ENCODE peak calls at places on chromosomes 12 and 14, in four cellular contexts. N is WTC11, V is K562, C is HepG2. L is an unnamed sample.

GRCh38 chr14:58873228-58873953 is 235.6 kb downstream of the DACT1 start:
- DNase-seq in N (no peak), V (no peak), C (no peak), L (no peak)

GRCh38 chr14:103072595-103073366 is 11.2 kb upstream of the LBHD2 start:
- DNase-seq in N (no peak), V (no peak), C (no peak), L (no peak)

GRCh38 chr12:24560192-24560591 is 388.7 kb downstream of the BCAT1 start:
- DNase-seq in N (no peak), V (no peak), C (no peak), L (no peak)

GRCh38 chr12:51238037-51238509 is 553 bp upstream of the DAZAP2 start:
- DNase-seq in N (no peak), V (no peak), C (no peak), L (no peak)

GRCh38 chr12:89525002-89525823 is 617 bp upstream of the GALNT4 start:
- DNase-seq in N (peak), V (peak), C (peak), L (peak)

GRCh38 chr14:68327231-68327630 is 465.6 kb downstream of the ZFP36L1 start:
- DNase-seq in N (no peak), V (no peak), C (no peak), L (no peak)

GRCh38 chr12:67052981-67053380 is 216.2 kb upstream of the CAND1 start:
- DNase-seq in N (no peak), V (no peak), C (no peak), L (no peak)

GRCh38 chr14:88554458-88555286 is at the start of gene PTPN21:
- DNase-seq in N (peak), V (peak), C (peak), L (peak)

GRCh38 chr12:447132-447531 is 12.6 kb upstream of the B4GALNT3 start:
- DNase-seq in N (no peak), V (no peak), C (no peak), L (no peak)

GRCh38 chr12:68487721-68488309 is 122.9 kb upstream of the RAP1B start:
- DNase-seq in N (peak), V (no peak), C (no peak), L (no peak)

GRCh38 chr12:110739894-110740293 is 2.8 kb downstream of the PPP1CC start:
- DNase-seq in N (no peak), V (no peak), C (no peak), L (no peak)

DNA sequence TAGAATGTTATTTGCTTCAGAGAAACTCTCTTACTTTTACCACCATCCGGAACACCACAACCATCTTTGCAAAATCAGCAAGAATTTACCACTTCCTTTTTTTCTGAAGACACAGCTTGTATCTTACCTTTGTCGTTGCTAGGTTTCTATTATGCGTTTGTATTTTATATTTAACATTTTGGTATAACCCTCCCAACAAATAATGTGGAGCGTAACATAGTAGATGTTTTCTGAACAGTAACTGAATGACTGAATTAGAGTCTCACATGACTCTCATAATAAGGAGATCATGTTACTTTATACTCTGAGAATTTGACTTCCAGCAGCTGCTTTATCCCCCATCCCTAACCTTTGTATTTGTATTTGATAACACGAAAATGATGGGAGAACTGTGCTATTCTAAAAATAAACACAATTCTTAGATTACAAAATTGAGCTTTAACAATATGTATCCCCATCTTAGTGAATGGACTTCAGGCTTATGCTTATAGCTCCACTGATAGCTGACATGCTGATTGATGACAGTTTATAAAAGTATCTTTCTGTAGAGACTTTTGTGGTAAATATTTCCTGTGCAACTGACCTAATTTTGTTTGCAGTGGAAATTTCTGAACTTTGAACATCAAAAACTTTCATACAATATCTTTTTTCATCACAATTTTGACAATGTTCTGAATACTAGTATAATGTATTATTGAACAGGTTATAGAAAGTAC is 7.9 kb upstream of the KLRB1 start:
- DNase-seq in N (no peak), V (no peak), C (no peak), L (no peak)
- TF ChIP-seq ELF4 in N (no peak), V (no peak), C (no peak), L (no peak)

GRCh38 chr12:45660330-45660729 is 69.2 kb upstream of the ARID2 start:
- DNase-seq in N (no peak), V (no peak), C (no peak), L (no peak)
- TF ChIP-seq SP1 in N (no peak), V (no peak), C (no peak), L (no peak)

GRCh38 chr12:108772896-108773797 is 41.8 kb upstream of the CORO1C start:
- DNase-seq in N (no peak), V (no peak), C (no peak), L (no peak)
- TF ChIP-seq ELF4 in N (no peak), V (no peak), C (no peak), L (no peak)

GRCh38 chr14:69522026-69522425 is 37.5 kb downstream of the PLEKHD1 start:
- DNase-seq in N (no peak), V (no peak), C (no peak), L (no peak)

GRCh38 chr14:69519253-69519661 is 34.7 kb downstream of the PLEKHD1 start:
- DNase-seq in N (no peak), V (no peak), C (no peak), L (no peak)

GRCh38 chr14:69519701-69520100 is 35.2 kb downstream of the PLEKHD1 start:
- DNase-seq in N (no peak), V (no peak), C (no peak), L (no peak)

DNA sequence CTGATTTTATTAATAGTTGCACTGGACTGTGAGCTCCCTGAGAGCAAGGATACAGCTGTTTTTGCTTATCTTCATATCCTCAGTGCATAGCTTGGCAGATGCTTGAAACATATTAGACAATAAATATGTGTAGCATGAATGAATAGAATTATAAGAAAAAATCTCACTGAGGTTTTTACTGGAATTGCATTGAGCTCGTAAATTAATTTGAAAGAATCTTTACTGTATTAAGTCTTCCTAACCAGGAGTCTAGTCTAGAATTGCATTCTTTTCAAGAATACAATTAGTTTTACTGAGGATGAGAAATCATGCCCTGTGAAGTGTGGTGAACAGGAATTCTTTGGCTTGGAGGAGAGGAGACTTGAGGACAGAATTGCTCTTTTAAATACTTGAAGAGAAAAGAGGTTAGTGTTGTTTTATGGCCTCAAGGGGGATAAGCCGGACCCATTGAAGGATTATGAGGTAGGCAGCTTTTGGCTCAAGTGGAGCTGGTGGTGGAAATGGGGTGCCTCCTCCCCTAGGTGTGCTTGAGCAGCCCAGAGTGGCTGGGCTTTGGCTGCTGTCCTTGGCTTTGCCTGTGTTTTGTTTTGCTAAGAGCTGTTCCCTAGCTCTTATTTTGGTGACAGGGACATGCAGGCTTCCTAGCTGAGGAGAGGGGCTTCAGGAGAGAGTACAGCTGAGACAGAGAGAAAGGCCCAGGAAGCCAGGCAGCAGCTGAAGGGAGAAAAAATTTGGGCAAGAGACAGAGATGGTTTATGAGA is 34.0 kb downstream of the PLEKHD1 start:
- DNase-seq in N (no peak), V (no peak), C (no peak), L (no peak)
- TF ChIP-seq SP1 in N (no peak), V (no peak), C (no peak), L (no peak)

GRCh38 chr14:55869397-55870049 is 248.7 kb upstream of the PELI2 start:
- DNase-seq in N (no peak), V (no peak), C (no peak), L (no peak)

GRCh38 chr14:55867726-55868125 is 250.5 kb upstream of the PELI2 start:
- DNase-seq in N (no peak), V (no peak), C (no peak), L (no peak)

GRCh38 chr14:55864890-55865655 is 253.1 kb upstream of the PELI2 start:
- DNase-seq in N (peak), V (peak), C (no peak), L (no peak)
- TF ChIP-seq ELF4 in N (no peak), V (no peak), C (no peak), L (no peak)

DNA sequence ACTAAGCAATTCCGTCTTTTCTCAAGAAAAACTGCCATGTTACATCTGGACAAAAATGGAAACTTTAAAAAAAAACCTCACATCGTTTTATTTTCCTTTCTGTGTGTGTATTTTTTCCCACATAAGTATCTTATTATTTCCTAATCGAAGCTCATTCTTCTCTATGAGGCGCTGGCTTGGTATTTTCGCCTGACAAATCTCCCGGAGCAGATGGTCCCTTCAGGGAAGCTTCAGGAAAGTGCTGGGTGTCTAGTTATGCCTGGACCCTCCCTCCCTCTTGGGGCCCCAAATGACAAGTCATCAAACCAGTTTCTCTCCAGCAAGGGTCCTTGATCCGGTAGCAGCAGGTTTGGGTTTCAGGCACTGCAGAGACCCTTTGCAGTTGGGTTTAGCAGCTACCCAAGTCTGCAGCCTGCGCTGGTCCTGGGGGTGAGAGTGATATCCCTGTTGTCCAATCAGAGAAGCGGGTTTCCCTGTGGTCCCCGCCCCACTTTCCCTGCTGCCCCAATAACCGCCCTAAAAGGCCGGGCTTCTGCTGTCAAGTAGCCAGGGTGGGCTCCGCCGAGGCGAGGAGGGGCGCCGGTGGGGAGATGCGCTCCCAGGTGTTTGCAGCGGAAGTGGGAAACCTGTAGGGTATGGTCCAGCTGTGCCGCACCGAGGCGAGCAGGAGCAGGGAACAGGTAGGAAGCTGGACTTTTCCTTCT is at the start of gene CNTN1:
- DNase-seq in N (peak), V (no peak), C (no peak), L (peak)
- TF ChIP-seq SP1 in N (no peak), V (no peak), C (no peak), L (no peak)

GRCh38 chr12:122884091-122884826 is 11.7 kb downstream of the VPS37B start:
- DNase-seq in N (no peak), V (no peak), C (no peak), L (no peak)

GRCh38 chr12:122887817-122888212 is 8.1 kb downstream of the VPS37B start:
- DNase-seq in N (no peak), V (no peak), C (no peak), L (no peak)

GRCh38 chr12:122884860-122885259 is 11.1 kb downstream of the VPS37B start:
- DNase-seq in N (no peak), V (no peak), C (no peak), L (no peak)

GRCh38 chr12:122886851-122887816 is 8.8 kb downstream of the VPS37B start:
- DNase-seq in N (no peak), V (peak), C (no peak), L (no peak)

GRCh38 chr12:122886161-122886560 is 9.8 kb downstream of the VPS37B start:
- DNase-seq in N (no peak), V (no peak), C (no peak), L (no peak)
- TF ChIP-seq ELF4 in N (no peak), V (no peak), C (no peak), L (no peak)

GRCh38 chr12:53068811-53069585 is 10.2 kb downstream of the SPRYD3 start:
- DNase-seq in N (no peak), V (no peak), C (no peak), L (no peak)
- TF ChIP-seq SP1 in N (no peak), V (no peak), C (no peak), L (no peak)

DNA sequence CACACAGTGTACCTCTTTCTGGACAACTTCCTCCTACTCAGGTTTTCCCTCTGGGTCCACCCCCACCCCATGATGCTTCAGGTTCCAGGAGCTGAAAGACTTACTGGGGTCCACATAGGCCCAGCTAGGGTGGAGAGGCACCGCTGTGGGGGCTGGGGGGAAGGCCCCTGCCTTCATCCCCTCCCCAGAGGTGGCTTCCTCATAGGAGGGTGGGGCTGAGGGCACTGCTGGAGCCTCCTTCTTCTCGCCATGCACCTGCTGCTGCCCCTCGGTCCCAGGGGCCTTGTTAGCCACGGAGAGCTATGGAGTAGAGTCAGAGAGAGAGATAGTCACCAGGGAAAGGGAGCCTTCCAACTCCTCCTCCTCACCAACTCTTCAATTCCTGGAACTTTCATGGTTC is 2.7 kb downstream of the FAIM2 start:
- DNase-seq in N (no peak), V (no peak), C (no peak), L (no peak)
- TF ChIP-seq ELF4 in N (no peak), V (no peak), C (no peak), L (no peak)

DNA sequence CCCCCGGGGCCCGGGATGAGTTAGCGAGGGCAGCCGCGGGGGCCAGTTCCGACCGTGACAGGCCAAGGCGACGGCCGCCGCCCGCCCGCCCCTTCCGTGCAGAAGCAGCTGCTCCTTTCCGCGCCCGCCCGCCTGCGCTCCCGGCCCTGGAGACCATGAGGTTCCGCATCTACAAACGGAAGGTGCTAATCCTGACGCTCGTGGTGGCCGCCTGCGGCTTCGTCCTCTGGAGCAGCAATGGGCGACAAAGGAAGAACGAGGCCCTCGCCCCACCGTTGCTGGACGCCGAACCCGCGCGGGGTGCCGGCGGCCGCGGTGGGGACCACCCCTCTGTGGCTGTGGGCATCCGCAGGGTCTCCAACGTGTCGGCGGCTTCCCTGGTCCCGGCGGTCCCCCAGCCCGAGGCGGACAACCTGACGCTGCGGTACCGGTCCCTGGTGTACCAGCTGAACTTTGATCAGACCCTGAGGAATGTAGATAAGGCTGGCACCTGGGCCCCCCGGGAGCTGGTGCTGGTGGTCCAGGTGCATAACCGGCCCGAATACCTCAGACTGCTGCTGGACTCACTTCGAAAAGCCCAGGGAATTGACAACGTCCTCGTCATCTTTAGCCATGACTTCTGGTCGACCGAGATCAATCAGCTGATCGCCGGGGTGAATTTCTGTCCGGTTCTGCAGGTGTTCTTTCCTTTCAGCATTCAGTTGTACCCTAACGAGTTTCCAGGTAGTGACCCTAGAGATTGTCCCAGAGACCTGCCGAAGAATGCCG is 699 bp downstream of the MGAT2 start:
- DNase-seq in N (peak), V (no peak), C (no peak), L (peak)
- TF ChIP-seq SP1 in N (no peak), V (no peak), C (no peak), L (no peak)